ENCODE peak calls at places on chromosomes 13 and 19, in ten cellular contexts. One of them, this sample, is unnamed.
A peak's percentile ranks its signal among the peaks of the same experiment; 100 is the strongest.

GRCh38 chr19:3665681-3666544 is 34.4 kb downstream of the PIP5K1C start:
- DNase-seq in erythroblast: peak; percentile 80
- DNase-seq in tibial nerve: peak; percentile 42
- DNase-seq in NCI-H345: peak; percentile 23
- DNase-seq in renal cortical epithelial cell: no peak
- DNase-seq in activated CD4-positive, CD25-positive, alpha-beta regulatory T cell treated with anti-CD3 and anti-CD28 coated beads, Interleukin-2, amount 50 U/mL, for 16 hours: peak; percentile 56
- DNase-seq in effector memory CD8-positive, alpha-beta T cell: peak; percentile 81
- DNase-seq in aorta: peak; percentile 93
- DNase-seq in naive thymus-derived CD4-positive, alpha-beta T cell: peak; percentile 79
- DNase-seq in endothelial cell: peak; percentile 76
- DNase-seq in this sample: peak; percentile 20

GRCh38 chr13:31793246-31793645 is 53.9 kb downstream of the RXFP2 start:
- DNase-seq in renal cortical epithelial cell: no peak
- DNase-seq in activated CD4-positive, CD25-positive, alpha-beta regulatory T cell treated with anti-CD3 and anti-CD28 coated beads, Interleukin-2, amount 50 U/mL, for 16 hours: no peak
- DNase-seq in effector memory CD8-positive, alpha-beta T cell: no peak
- DNase-seq in tibial nerve: no peak
- DNase-seq in erythroblast: no peak
- DNase-seq in aorta: no peak
- DNase-seq in naive thymus-derived CD4-positive, alpha-beta T cell: no peak
- DNase-seq in endothelial cell: no peak
- DNase-seq in NCI-H345: no peak
- DNase-seq in this sample: no peak

GRCh38 chr13:77515785-77516184 is 19.7 kb upstream of the SCEL start:
- DNase-seq in activated CD4-positive, CD25-positive, alpha-beta regulatory T cell treated with anti-CD3 and anti-CD28 coated beads, Interleukin-2, amount 50 U/mL, for 16 hours: no peak
- DNase-seq in aorta: no peak
- DNase-seq in NCI-H345: no peak
- DNase-seq in endothelial cell: no peak
- DNase-seq in erythroblast: no peak
- DNase-seq in renal cortical epithelial cell: no peak
- DNase-seq in effector memory CD8-positive, alpha-beta T cell: no peak
- DNase-seq in naive thymus-derived CD4-positive, alpha-beta T cell: no peak
- DNase-seq in tibial nerve: no peak
- DNase-seq in this sample: no peak

GRCh38 chr19:36113895-36114762 is 546 bp downstream of the POLR2I start:
- DNase-seq in endothelial cell: peak; percentile 9
- DNase-seq in erythroblast: peak; percentile 70
- DNase-seq in naive thymus-derived CD4-positive, alpha-beta T cell: no peak
- DNase-seq in tibial nerve: no peak
- DNase-seq in activated CD4-positive, CD25-positive, alpha-beta regulatory T cell treated with anti-CD3 and anti-CD28 coated beads, Interleukin-2, amount 50 U/mL, for 16 hours: no peak
- DNase-seq in NCI-H345: peak; percentile 74
- DNase-seq in renal cortical epithelial cell: no peak
- DNase-seq in effector memory CD8-positive, alpha-beta T cell: no peak
- DNase-seq in aorta: no peak
- DNase-seq in this sample: no peak

GRCh38 chr19:15014579-15014978 is 34.7 kb upstream of the CASP14 start:
- DNase-seq in naive thymus-derived CD4-positive, alpha-beta T cell: no peak
- DNase-seq in erythroblast: no peak
- DNase-seq in aorta: no peak
- DNase-seq in activated CD4-positive, CD25-positive, alpha-beta regulatory T cell treated with anti-CD3 and anti-CD28 coated beads, Interleukin-2, amount 50 U/mL, for 16 hours: no peak
- DNase-seq in tibial nerve: no peak
- DNase-seq in effector memory CD8-positive, alpha-beta T cell: no peak
- DNase-seq in endothelial cell: no peak
- DNase-seq in NCI-H345: no peak
- DNase-seq in renal cortical epithelial cell: no peak
- DNase-seq in this sample: no peak

GRCh38 chr19:3222709-3223108 is 1.8 kb upstream of the CELF5 start:
- DNase-seq in tibial nerve: no peak
- DNase-seq in naive thymus-derived CD4-positive, alpha-beta T cell: no peak
- DNase-seq in renal cortical epithelial cell: no peak
- DNase-seq in effector memory CD8-positive, alpha-beta T cell: no peak
- DNase-seq in endothelial cell: no peak
- DNase-seq in activated CD4-positive, CD25-positive, alpha-beta regulatory T cell treated with anti-CD3 and anti-CD28 coated beads, Interleukin-2, amount 50 U/mL, for 16 hours: no peak
- DNase-seq in aorta: no peak
- DNase-seq in NCI-H345: no peak
- DNase-seq in erythroblast: no peak
- DNase-seq in this sample: no peak

GRCh38 chr13:66977156-66977555 is 253.0 kb downstream of the PCDH9 start:
- DNase-seq in tibial nerve: no peak
- DNase-seq in renal cortical epithelial cell: no peak
- DNase-seq in aorta: no peak
- DNase-seq in erythroblast: no peak
- DNase-seq in activated CD4-positive, CD25-positive, alpha-beta regulatory T cell treated with anti-CD3 and anti-CD28 coated beads, Interleukin-2, amount 50 U/mL, for 16 hours: no peak
- DNase-seq in endothelial cell: no peak
- DNase-seq in NCI-H345: peak; percentile 83
- DNase-seq in effector memory CD8-positive, alpha-beta T cell: no peak
- DNase-seq in naive thymus-derived CD4-positive, alpha-beta T cell: no peak
- DNase-seq in this sample: no peak

GRCh38 chr19:14632286-14632685 is 42.4 kb downstream of the ADGRE3 start:
- DNase-seq in activated CD4-positive, CD25-positive, alpha-beta regulatory T cell treated with anti-CD3 and anti-CD28 coated beads, Interleukin-2, amount 50 U/mL, for 16 hours: no peak
- DNase-seq in naive thymus-derived CD4-positive, alpha-beta T cell: peak; percentile 20
- DNase-seq in renal cortical epithelial cell: peak; percentile 2
- DNase-seq in endothelial cell: no peak
- DNase-seq in effector memory CD8-positive, alpha-beta T cell: no peak
- DNase-seq in tibial nerve: no peak
- DNase-seq in erythroblast: peak; percentile 48
- DNase-seq in aorta: no peak
- DNase-seq in NCI-H345: no peak
- DNase-seq in this sample: no peak

GRCh38 chr13:52345048-52345447 is 60.9 kb downstream of the THSD1 start:
- DNase-seq in erythroblast: no peak
- DNase-seq in NCI-H345: no peak
- DNase-seq in tibial nerve: no peak
- DNase-seq in effector memory CD8-positive, alpha-beta T cell: no peak
- DNase-seq in renal cortical epithelial cell: peak; percentile 41
- DNase-seq in endothelial cell: no peak
- DNase-seq in activated CD4-positive, CD25-positive, alpha-beta regulatory T cell treated with anti-CD3 and anti-CD28 coated beads, Interleukin-2, amount 50 U/mL, for 16 hours: no peak
- DNase-seq in aorta: no peak
- DNase-seq in naive thymus-derived CD4-positive, alpha-beta T cell: no peak
- DNase-seq in this sample: no peak

GRCh38 chr13:106415971-106416370 is 119.5 kb downstream of the EFNB2 start:
- DNase-seq in renal cortical epithelial cell: no peak
- DNase-seq in endothelial cell: no peak
- DNase-seq in tibial nerve: no peak
- DNase-seq in erythroblast: no peak
- DNase-seq in naive thymus-derived CD4-positive, alpha-beta T cell: no peak
- DNase-seq in aorta: no peak
- DNase-seq in NCI-H345: no peak
- DNase-seq in effector memory CD8-positive, alpha-beta T cell: no peak
- DNase-seq in activated CD4-positive, CD25-positive, alpha-beta regulatory T cell treated with anti-CD3 and anti-CD28 coated beads, Interleukin-2, amount 50 U/mL, for 16 hours: no peak
- DNase-seq in this sample: no peak

GRCh38 chr19:45817725-45818301 is 2.7 kb upstream of the RSPH6A start:
- DNase-seq in activated CD4-positive, CD25-positive, alpha-beta regulatory T cell treated with anti-CD3 and anti-CD28 coated beads, Interleukin-2, amount 50 U/mL, for 16 hours: no peak
- DNase-seq in aorta: no peak
- DNase-seq in erythroblast: no peak
- DNase-seq in NCI-H345: no peak
- DNase-seq in naive thymus-derived CD4-positive, alpha-beta T cell: no peak
- DNase-seq in renal cortical epithelial cell: peak; percentile 16
- DNase-seq in endothelial cell: no peak
- DNase-seq in effector memory CD8-positive, alpha-beta T cell: no peak
- DNase-seq in tibial nerve: no peak
- DNase-seq in this sample: no peak

GRCh38 chr19:2332341-2333026 is 4.0 kb downstream of the SPPL2B start:
- DNase-seq in endothelial cell: no peak
- DNase-seq in activated CD4-positive, CD25-positive, alpha-beta regulatory T cell treated with anti-CD3 and anti-CD28 coated beads, Interleukin-2, amount 50 U/mL, for 16 hours: no peak
- DNase-seq in NCI-H345: peak; percentile 87
- DNase-seq in aorta: no peak
- DNase-seq in renal cortical epithelial cell: no peak
- DNase-seq in tibial nerve: no peak
- DNase-seq in effector memory CD8-positive, alpha-beta T cell: no peak
- DNase-seq in naive thymus-derived CD4-positive, alpha-beta T cell: peak; percentile 85
- DNase-seq in erythroblast: no peak
- DNase-seq in this sample: no peak

GRCh38 chr19:19538077-19538764 is at the start of gene CILP2:
- DNase-seq in effector memory CD8-positive, alpha-beta T cell: no peak
- DNase-seq in tibial nerve: no peak
- DNase-seq in activated CD4-positive, CD25-positive, alpha-beta regulatory T cell treated with anti-CD3 and anti-CD28 coated beads, Interleukin-2, amount 50 U/mL, for 16 hours: no peak
- DNase-seq in NCI-H345: peak; percentile 58
- DNase-seq in aorta: peak; percentile 86
- DNase-seq in erythroblast: peak; percentile 46
- DNase-seq in renal cortical epithelial cell: no peak
- DNase-seq in endothelial cell: peak; percentile 57
- DNase-seq in naive thymus-derived CD4-positive, alpha-beta T cell: no peak
- DNase-seq in this sample: no peak

GRCh38 chr19:19033176-19033425 is 216 bp downstream of the SUGP2 start:
- DNase-seq in endothelial cell: no peak
- DNase-seq in tibial nerve: no peak
- DNase-seq in effector memory CD8-positive, alpha-beta T cell: no peak
- DNase-seq in renal cortical epithelial cell: no peak
- DNase-seq in erythroblast: no peak
- DNase-seq in naive thymus-derived CD4-positive, alpha-beta T cell: no peak
- DNase-seq in activated CD4-positive, CD25-positive, alpha-beta regulatory T cell treated with anti-CD3 and anti-CD28 coated beads, Interleukin-2, amount 50 U/mL, for 16 hours: no peak
- DNase-seq in NCI-H345: no peak
- DNase-seq in aorta: peak; percentile 78
- DNase-seq in this sample: no peak

GRCh38 chr13:86572115-86572514 is 772.9 kb upstream of the SLITRK6 start:
- DNase-seq in effector memory CD8-positive, alpha-beta T cell: no peak
- DNase-seq in endothelial cell: no peak
- DNase-seq in activated CD4-positive, CD25-positive, alpha-beta regulatory T cell treated with anti-CD3 and anti-CD28 coated beads, Interleukin-2, amount 50 U/mL, for 16 hours: no peak
- DNase-seq in tibial nerve: no peak
- DNase-seq in aorta: no peak
- DNase-seq in renal cortical epithelial cell: peak; percentile 68
- DNase-seq in erythroblast: no peak
- DNase-seq in naive thymus-derived CD4-positive, alpha-beta T cell: no peak
- DNase-seq in NCI-H345: no peak
- DNase-seq in this sample: no peak

GRCh38 chr13:59415498-59415897 is 748.2 kb downstream of the DIAPH3 start:
- DNase-seq in NCI-H345: no peak
- DNase-seq in endothelial cell: no peak
- DNase-seq in tibial nerve: no peak
- DNase-seq in renal cortical epithelial cell: no peak
- DNase-seq in erythroblast: no peak
- DNase-seq in aorta: no peak
- DNase-seq in naive thymus-derived CD4-positive, alpha-beta T cell: no peak
- DNase-seq in activated CD4-positive, CD25-positive, alpha-beta regulatory T cell treated with anti-CD3 and anti-CD28 coated beads, Interleukin-2, amount 50 U/mL, for 16 hours: no peak
- DNase-seq in effector memory CD8-positive, alpha-beta T cell: no peak
- DNase-seq in this sample: no peak

GRCh38 chr19:3609779-3610719 is 3.4 kb upstream of the TBXA2R start:
- DNase-seq in activated CD4-positive, CD25-positive, alpha-beta regulatory T cell treated with anti-CD3 and anti-CD28 coated beads, Interleukin-2, amount 50 U/mL, for 16 hours: no peak
- DNase-seq in endothelial cell: no peak
- DNase-seq in naive thymus-derived CD4-positive, alpha-beta T cell: no peak
- DNase-seq in erythroblast: no peak
- DNase-seq in aorta: peak; percentile 76
- DNase-seq in NCI-H345: no peak
- DNase-seq in effector memory CD8-positive, alpha-beta T cell: no peak
- DNase-seq in renal cortical epithelial cell: no peak
- DNase-seq in tibial nerve: no peak
- DNase-seq in this sample: no peak

GRCh38 chr19:7705387-7706187 is 3.7 kb upstream of the FCER2 start:
- DNase-seq in naive thymus-derived CD4-positive, alpha-beta T cell: peak; percentile 87
- DNase-seq in endothelial cell: no peak
- DNase-seq in effector memory CD8-positive, alpha-beta T cell: peak; percentile 62
- DNase-seq in NCI-H345: no peak
- DNase-seq in activated CD4-positive, CD25-positive, alpha-beta regulatory T cell treated with anti-CD3 and anti-CD28 coated beads, Interleukin-2, amount 50 U/mL, for 16 hours: peak; percentile 62
- DNase-seq in aorta: no peak
- DNase-seq in renal cortical epithelial cell: no peak
- DNase-seq in erythroblast: no peak
- DNase-seq in tibial nerve: peak; percentile 19
- DNase-seq in this sample: no peak

GRCh38 chr19:8611890-8612806 is 1.6 kb upstream of the ADAMTS10 start:
- DNase-seq in effector memory CD8-positive, alpha-beta T cell: no peak
- DNase-seq in NCI-H345: no peak
- DNase-seq in aorta: peak; percentile 92
- DNase-seq in activated CD4-positive, CD25-positive, alpha-beta regulatory T cell treated with anti-CD3 and anti-CD28 coated beads, Interleukin-2, amount 50 U/mL, for 16 hours: no peak
- DNase-seq in renal cortical epithelial cell: peak; percentile 38
- DNase-seq in tibial nerve: no peak
- DNase-seq in naive thymus-derived CD4-positive, alpha-beta T cell: no peak
- DNase-seq in erythroblast: no peak
- DNase-seq in endothelial cell: no peak
- DNase-seq in this sample: no peak

GRCh38 chr19:4373601-4374441 is 26.5 kb downstream of the SH3GL1 start:
- DNase-seq in erythroblast: no peak
- DNase-seq in naive thymus-derived CD4-positive, alpha-beta T cell: no peak
- DNase-seq in renal cortical epithelial cell: no peak
- DNase-seq in endothelial cell: no peak
- DNase-seq in NCI-H345: no peak
- DNase-seq in tibial nerve: no peak
- DNase-seq in effector memory CD8-positive, alpha-beta T cell: no peak
- DNase-seq in aorta: no peak
- DNase-seq in activated CD4-positive, CD25-positive, alpha-beta regulatory T cell treated with anti-CD3 and anti-CD28 coated beads, Interleukin-2, amount 50 U/mL, for 16 hours: no peak
- DNase-seq in this sample: no peak

GRCh38 chr19:46299004-46299509 is 2.2 kb downstream of the HIF3A start:
- DNase-seq in activated CD4-positive, CD25-positive, alpha-beta regulatory T cell treated with anti-CD3 and anti-CD28 coated beads, Interleukin-2, amount 50 U/mL, for 16 hours: no peak
- DNase-seq in naive thymus-derived CD4-positive, alpha-beta T cell: no peak
- DNase-seq in endothelial cell: no peak
- DNase-seq in NCI-H345: peak; percentile 94
- DNase-seq in erythroblast: peak; percentile 98
- DNase-seq in aorta: peak; percentile 98
- DNase-seq in effector memory CD8-positive, alpha-beta T cell: no peak
- DNase-seq in renal cortical epithelial cell: peak; percentile 87
- DNase-seq in tibial nerve: peak; percentile 97
- DNase-seq in this sample: peak; percentile 94

GRCh38 chr19:18685597-18686164 is 2.2 kb downstream of the CRTC1 start:
- DNase-seq in aorta: no peak
- DNase-seq in endothelial cell: no peak
- DNase-seq in NCI-H345: no peak
- DNase-seq in erythroblast: no peak
- DNase-seq in tibial nerve: no peak
- DNase-seq in activated CD4-positive, CD25-positive, alpha-beta regulatory T cell treated with anti-CD3 and anti-CD28 coated beads, Interleukin-2, amount 50 U/mL, for 16 hours: no peak
- DNase-seq in renal cortical epithelial cell: no peak
- DNase-seq in effector memory CD8-positive, alpha-beta T cell: no peak
- DNase-seq in naive thymus-derived CD4-positive, alpha-beta T cell: no peak
- DNase-seq in this sample: no peak

GRCh38 chr19:31338069-31338767 is 11.0 kb downstream of the TSHZ3 start:
- DNase-seq in NCI-H345: no peak
- DNase-seq in renal cortical epithelial cell: no peak
- DNase-seq in naive thymus-derived CD4-positive, alpha-beta T cell: peak; percentile 22
- DNase-seq in tibial nerve: no peak
- DNase-seq in erythroblast: peak; percentile 10
- DNase-seq in activated CD4-positive, CD25-positive, alpha-beta regulatory T cell treated with anti-CD3 and anti-CD28 coated beads, Interleukin-2, amount 50 U/mL, for 16 hours: no peak
- DNase-seq in effector memory CD8-positive, alpha-beta T cell: no peak
- DNase-seq in endothelial cell: peak; percentile 68
- DNase-seq in aorta: no peak
- DNase-seq in this sample: no peak

GRCh38 chr19:40719414-40719894 is 2.5 kb downstream of the ITPKC start:
- DNase-seq in NCI-H345: no peak
- DNase-seq in effector memory CD8-positive, alpha-beta T cell: no peak
- DNase-seq in aorta: no peak
- DNase-seq in tibial nerve: no peak
- DNase-seq in endothelial cell: no peak
- DNase-seq in naive thymus-derived CD4-positive, alpha-beta T cell: no peak
- DNase-seq in erythroblast: no peak
- DNase-seq in activated CD4-positive, CD25-positive, alpha-beta regulatory T cell treated with anti-CD3 and anti-CD28 coated beads, Interleukin-2, amount 50 U/mL, for 16 hours: no peak
- DNase-seq in renal cortical epithelial cell: peak; percentile 18
- DNase-seq in this sample: no peak

GRCh38 chr19:17475541-17476115 is 5.3 kb downstream of the SLC27A1 start:
- DNase-seq in aorta: no peak
- DNase-seq in tibial nerve: peak; percentile 60
- DNase-seq in naive thymus-derived CD4-positive, alpha-beta T cell: no peak
- DNase-seq in effector memory CD8-positive, alpha-beta T cell: no peak
- DNase-seq in endothelial cell: no peak
- DNase-seq in activated CD4-positive, CD25-positive, alpha-beta regulatory T cell treated with anti-CD3 and anti-CD28 coated beads, Interleukin-2, amount 50 U/mL, for 16 hours: no peak
- DNase-seq in erythroblast: no peak
- DNase-seq in NCI-H345: no peak
- DNase-seq in renal cortical epithelial cell: no peak
- DNase-seq in this sample: peak; percentile 91

GRCh38 chr19:4060621-4061177 is 6.0 kb downstream of the ZBTB7A start:
- DNase-seq in erythroblast: no peak
- DNase-seq in endothelial cell: no peak
- DNase-seq in effector memory CD8-positive, alpha-beta T cell: no peak
- DNase-seq in naive thymus-derived CD4-positive, alpha-beta T cell: no peak
- DNase-seq in activated CD4-positive, CD25-positive, alpha-beta regulatory T cell treated with anti-CD3 and anti-CD28 coated beads, Interleukin-2, amount 50 U/mL, for 16 hours: no peak
- DNase-seq in tibial nerve: no peak
- DNase-seq in renal cortical epithelial cell: no peak
- DNase-seq in aorta: no peak
- DNase-seq in NCI-H345: no peak
- DNase-seq in this sample: no peak

GRCh38 chr13:75566658-75567057 is 17.1 kb downstream of the UCHL3 start:
- DNase-seq in aorta: no peak
- DNase-seq in renal cortical epithelial cell: peak; percentile 66
- DNase-seq in naive thymus-derived CD4-positive, alpha-beta T cell: no peak
- DNase-seq in endothelial cell: no peak
- DNase-seq in activated CD4-positive, CD25-positive, alpha-beta regulatory T cell treated with anti-CD3 and anti-CD28 coated beads, Interleukin-2, amount 50 U/mL, for 16 hours: no peak
- DNase-seq in tibial nerve: no peak
- DNase-seq in NCI-H345: no peak
- DNase-seq in erythroblast: no peak
- DNase-seq in effector memory CD8-positive, alpha-beta T cell: no peak
- DNase-seq in this sample: no peak

GRCh38 chr19:51333836-51334460 is 8.0 kb downstream of the VSIG10L start:
- DNase-seq in naive thymus-derived CD4-positive, alpha-beta T cell: no peak
- DNase-seq in NCI-H345: no peak
- DNase-seq in activated CD4-positive, CD25-positive, alpha-beta regulatory T cell treated with anti-CD3 and anti-CD28 coated beads, Interleukin-2, amount 50 U/mL, for 16 hours: no peak
- DNase-seq in endothelial cell: no peak
- DNase-seq in tibial nerve: no peak
- DNase-seq in effector memory CD8-positive, alpha-beta T cell: no peak
- DNase-seq in renal cortical epithelial cell: no peak
- DNase-seq in aorta: peak; percentile 48
- DNase-seq in erythroblast: peak; percentile 42
- DNase-seq in this sample: no peak